ENCODE peak calls at places on chromosomes 4 and X, in five cellular contexts. One of them, this sample, is unnamed.

GRCh38 chrX:144732588-144732987 is 514.7 kb upstream of the SPANXN1 start:
- DNase-seq in hepatocyte: no peak
- DNase-seq in activated T-cell treated with anti-CD3 and anti-CD28 coated beads, Interleukin-2, amount 50 U/mL, for 72 hours: no peak
- DNase-seq in posterior cingulate gyrus: no peak
- DNase-seq in activated CD4-positive, CD25-positive, alpha-beta regulatory T cell: no peak
- DNase-seq in this sample: no peak

GRCh38 chrX:38347136-38347535 is 5.3 kb upstream of the OTC start:
- DNase-seq in activated CD4-positive, CD25-positive, alpha-beta regulatory T cell: no peak
- DNase-seq in posterior cingulate gyrus: no peak
- DNase-seq in activated T-cell treated with anti-CD3 and anti-CD28 coated beads, Interleukin-2, amount 50 U/mL, for 72 hours: no peak
- DNase-seq in hepatocyte: peak; percentile 9
- DNase-seq in this sample: no peak

GRCh38 chr4:1593881-1594345 is 90.2 kb downstream of the FAM53A start:
- DNase-seq in activated CD4-positive, CD25-positive, alpha-beta regulatory T cell: no peak
- DNase-seq in hepatocyte: no peak
- DNase-seq in posterior cingulate gyrus: peak; percentile 4
- DNase-seq in activated T-cell treated with anti-CD3 and anti-CD28 coated beads, Interleukin-2, amount 50 U/mL, for 72 hours: no peak
- DNase-seq in this sample: no peak

GRCh38 chr4:40843696-40844095 is 93.9 kb downstream of the NSUN7 start:
- DNase-seq in posterior cingulate gyrus: no peak
- DNase-seq in activated T-cell treated with anti-CD3 and anti-CD28 coated beads, Interleukin-2, amount 50 U/mL, for 72 hours: peak; percentile 54
- DNase-seq in activated CD4-positive, CD25-positive, alpha-beta regulatory T cell: no peak
- DNase-seq in hepatocyte: no peak
- DNase-seq in this sample: no peak

GRCh38 chr4:101128473-101128872 is 218.9 kb downstream of the PPP3CA start:
- DNase-seq in hepatocyte: no peak
- DNase-seq in activated T-cell treated with anti-CD3 and anti-CD28 coated beads, Interleukin-2, amount 50 U/mL, for 72 hours: no peak
- DNase-seq in activated CD4-positive, CD25-positive, alpha-beta regulatory T cell: no peak
- DNase-seq in posterior cingulate gyrus: no peak
- DNase-seq in this sample: no peak

GRCh38 chr4:107760281-107760947 is 40.4 kb upstream of the PAPSS1 start:
- DNase-seq in activated CD4-positive, CD25-positive, alpha-beta regulatory T cell: no peak
- DNase-seq in posterior cingulate gyrus: no peak
- DNase-seq in hepatocyte: peak; percentile 28
- DNase-seq in activated T-cell treated with anti-CD3 and anti-CD28 coated beads, Interleukin-2, amount 50 U/mL, for 72 hours: no peak
- DNase-seq in this sample: no peak

GRCh38 chr4:83387922-83388676 is 53.5 kb upstream of the HPSE start:
- DNase-seq in hepatocyte: no peak
- DNase-seq in posterior cingulate gyrus: no peak
- DNase-seq in activated CD4-positive, CD25-positive, alpha-beta regulatory T cell: peak; percentile 1
- DNase-seq in activated T-cell treated with anti-CD3 and anti-CD28 coated beads, Interleukin-2, amount 50 U/mL, for 72 hours: peak; percentile 25
- DNase-seq in this sample: no peak

GRCh38 chr4:94532016-94532789 is 80.5 kb downstream of the PDLIM5 start:
- DNase-seq in posterior cingulate gyrus: no peak
- DNase-seq in activated T-cell treated with anti-CD3 and anti-CD28 coated beads, Interleukin-2, amount 50 U/mL, for 72 hours: no peak
- DNase-seq in hepatocyte: no peak
- DNase-seq in activated CD4-positive, CD25-positive, alpha-beta regulatory T cell: no peak
- DNase-seq in this sample: no peak

GRCh38 chr4:81472249-81473085 is 760 bp upstream of the RASGEF1B start:
- DNase-seq in posterior cingulate gyrus: no peak
- DNase-seq in activated CD4-positive, CD25-positive, alpha-beta regulatory T cell: peak; percentile 22
- DNase-seq in activated T-cell treated with anti-CD3 and anti-CD28 coated beads, Interleukin-2, amount 50 U/mL, for 72 hours: no peak
- DNase-seq in hepatocyte: peak; percentile 69
- DNase-seq in this sample: peak; percentile 26

GRCh38 chrX:16999275-16999674 is 52.8 kb downstream of the REPS2 start:
- DNase-seq in activated CD4-positive, CD25-positive, alpha-beta regulatory T cell: no peak
- DNase-seq in posterior cingulate gyrus: no peak
- DNase-seq in hepatocyte: no peak
- DNase-seq in activated T-cell treated with anti-CD3 and anti-CD28 coated beads, Interleukin-2, amount 50 U/mL, for 72 hours: no peak
- DNase-seq in this sample: no peak

GRCh38 chr4:126888968-126889367 is 743.8 kb upstream of the INTU start:
- DNase-seq in activated T-cell treated with anti-CD3 and anti-CD28 coated beads, Interleukin-2, amount 50 U/mL, for 72 hours: no peak
- DNase-seq in activated CD4-positive, CD25-positive, alpha-beta regulatory T cell: no peak
- DNase-seq in hepatocyte: no peak
- DNase-seq in posterior cingulate gyrus: no peak
- DNase-seq in this sample: no peak

GRCh38 chr4:66906314-66906713 is 639.0 kb downstream of the CENPC start:
- DNase-seq in activated T-cell treated with anti-CD3 and anti-CD28 coated beads, Interleukin-2, amount 50 U/mL, for 72 hours: no peak
- DNase-seq in activated CD4-positive, CD25-positive, alpha-beta regulatory T cell: no peak
- DNase-seq in posterior cingulate gyrus: no peak
- DNase-seq in hepatocyte: no peak
- DNase-seq in this sample: no peak

GRCh38 chr4:187827631-187828030 is 167.9 kb upstream of the ZFP42 start:
- DNase-seq in posterior cingulate gyrus: no peak
- DNase-seq in hepatocyte: no peak
- DNase-seq in activated T-cell treated with anti-CD3 and anti-CD28 coated beads, Interleukin-2, amount 50 U/mL, for 72 hours: no peak
- DNase-seq in activated CD4-positive, CD25-positive, alpha-beta regulatory T cell: no peak
- DNase-seq in this sample: no peak

GRCh38 chr4:124423160-124423559 is 289.4 kb downstream of the ANKRD50 start:
- DNase-seq in hepatocyte: peak; percentile 27
- DNase-seq in activated CD4-positive, CD25-positive, alpha-beta regulatory T cell: no peak
- DNase-seq in activated T-cell treated with anti-CD3 and anti-CD28 coated beads, Interleukin-2, amount 50 U/mL, for 72 hours: no peak
- DNase-seq in posterior cingulate gyrus: no peak
- DNase-seq in this sample: no peak

GRCh38 chr4:41933997-41934812 is 1.0 kb upstream of the TMEM33 start:
- DNase-seq in activated T-cell treated with anti-CD3 and anti-CD28 coated beads, Interleukin-2, amount 50 U/mL, for 72 hours: no peak
- DNase-seq in activated CD4-positive, CD25-positive, alpha-beta regulatory T cell: no peak
- DNase-seq in hepatocyte: no peak
- DNase-seq in posterior cingulate gyrus: no peak
- DNase-seq in this sample: no peak

GRCh38 chrX:12685541-12685940 is 105.7 kb upstream of the PRPS2 start:
- DNase-seq in hepatocyte: no peak
- DNase-seq in posterior cingulate gyrus: no peak
- DNase-seq in activated T-cell treated with anti-CD3 and anti-CD28 coated beads, Interleukin-2, amount 50 U/mL, for 72 hours: no peak
- DNase-seq in activated CD4-positive, CD25-positive, alpha-beta regulatory T cell: no peak
- DNase-seq in this sample: no peak

GRCh38 chrX:118495958-118496762 is 545 bp downstream of the DOCK11 start:
- DNase-seq in activated T-cell treated with anti-CD3 and anti-CD28 coated beads, Interleukin-2, amount 50 U/mL, for 72 hours: peak; percentile 78
- DNase-seq in posterior cingulate gyrus: peak; percentile 34
- DNase-seq in activated CD4-positive, CD25-positive, alpha-beta regulatory T cell: peak; percentile 63
- DNase-seq in hepatocyte: peak; percentile 38
- DNase-seq in this sample: peak; percentile 29

GRCh38 chrX:69155786-69156520 is 9.3 kb downstream of the PJA1 start:
- DNase-seq in hepatocyte: no peak
- DNase-seq in activated CD4-positive, CD25-positive, alpha-beta regulatory T cell: no peak
- DNase-seq in activated T-cell treated with anti-CD3 and anti-CD28 coated beads, Interleukin-2, amount 50 U/mL, for 72 hours: no peak
- DNase-seq in posterior cingulate gyrus: no peak
- DNase-seq in this sample: no peak

GRCh38 chr4:8371251-8371995 is 69.1 kb downstream of the ACOX3 start:
- DNase-seq in activated CD4-positive, CD25-positive, alpha-beta regulatory T cell: no peak
- DNase-seq in hepatocyte: no peak
- DNase-seq in posterior cingulate gyrus: peak; percentile 6
- DNase-seq in activated T-cell treated with anti-CD3 and anti-CD28 coated beads, Interleukin-2, amount 50 U/mL, for 72 hours: no peak
- DNase-seq in this sample: no peak

GRCh38 chrX:28847423-28847822 is 260.2 kb downstream of the IL1RAPL1 start:
- DNase-seq in hepatocyte: peak; percentile 48
- DNase-seq in posterior cingulate gyrus: peak; percentile 31
- DNase-seq in activated CD4-positive, CD25-positive, alpha-beta regulatory T cell: no peak
- DNase-seq in activated T-cell treated with anti-CD3 and anti-CD28 coated beads, Interleukin-2, amount 50 U/mL, for 72 hours: no peak
- DNase-seq in this sample: no peak

This sample was measured in uterus.